ENCODE peak calls at places on chromosomes 16 and 17, in five cellular contexts. X, Q, C, S and V are unnamed samples.

GRCh38 chr17:56096026-56096807 is 57.1 kb upstream of the ANKFN1 start:
- DNase-seq in X (no peak), Q (no peak), C (no peak), S (no peak), V (no peak)

GRCh38 chr17:46194393-46195216 is 1.4 kb upstream of the KANSL1 start:
- DNase-seq in X (no peak), Q (no peak), C (peak), S (peak), V (no peak)

GRCh38 chr17:41553176-41553575 is 18.7 kb downstream of the KRT9 start:
- DNase-seq in X (no peak), Q (no peak), C (no peak), S (no peak), V (no peak)

GRCh38 chr16:84183911-84184310 is 2.9 kb downstream of the TAF1C start:
- DNase-seq in X (no peak), Q (peak), C (no peak), S (no peak), V (no peak)

GRCh38 chr17:77110006-77110374 is 30.8 kb upstream of the SEC14L1 start:
- DNase-seq in X (peak), Q (no peak), C (peak), S (no peak), V (no peak)

GRCh38 chr17:58117382-58117781 is 30.8 kb upstream of the OR4D1 start:
- DNase-seq in X (no peak), Q (no peak), C (no peak), S (no peak), V (no peak)

GRCh38 chr17:35083071-35083470 is 19.6 kb upstream of the RFFL start:
- DNase-seq in X (no peak), Q (no peak), C (no peak), S (no peak), V (no peak)

GRCh38 chr17:75808905-75809621 is 24.5 kb downstream of the UNK start:
- DNase-seq in X (peak), Q (no peak), C (peak), S (no peak), V (no peak)

GRCh38 chr17:70527364-70527888 is 358.1 kb downstream of the KCNJ2 start:
- DNase-seq in X (no peak), Q (no peak), C (no peak), S (no peak), V (peak)

GRCh38 chr17:64492481-64493109 is 4.3 kb downstream of the POLG2 start:
- DNase-seq in X (no peak), Q (no peak), C (peak), S (no peak), V (no peak)

GRCh38 chr17:38970128-38970527 is 2.9 kb upstream of the FBXO47 start:
- DNase-seq in X (no peak), Q (no peak), C (no peak), S (no peak), V (no peak)

GRCh38 chr17:21272881-21273839 is 11.4 kb upstream of the MAP2K3 start:
- DNase-seq in X (no peak), Q (no peak), C (no peak), S (no peak), V (no peak)

GRCh38 chr16:90034504-90034903 is 15.2 kb upstream of the DBNDD1 start:
- DNase-seq in X (no peak), Q (no peak), C (no peak), S (no peak), V (no peak)

GRCh38 chr17:82592751-82593589 is 55.3 kb downstream of the WDR45B start:
- DNase-seq in X (peak), Q (peak), C (peak), S (peak), V (peak)

GRCh38 chr17:18025596-18026407 is 13.2 kb downstream of the ATPAF2 start:
- DNase-seq in X (no peak), Q (no peak), C (no peak), S (no peak), V (no peak)

GRCh38 chr17:77783991-77784820 is 174.3 kb upstream of the TNRC6C start:
- DNase-seq in X (no peak), Q (no peak), C (no peak), S (no peak), V (no peak)

GRCh38 chr17:77466140-77466539 is 325.4 kb downstream of the SEC14L1 start:
- DNase-seq in X (no peak), Q (no peak), C (no peak), S (no peak), V (no peak)

GRCh38 chr17:21419299-21420239 is 43.4 kb downstream of the KCNJ12 start:
- DNase-seq in X (no peak), Q (no peak), C (no peak), S (no peak), V (no peak)

GRCh38 chr17:17182601-17183136 is 23.5 kb downstream of the PLD6 start:
- DNase-seq in X (no peak), Q (no peak), C (no peak), S (no peak), V (no peak)

GRCh38 chr17:72656114-72656763 is 436.2 kb downstream of the SLC39A11 start:
- DNase-seq in X (no peak), Q (no peak), C (no peak), S (no peak), V (no peak)

GRCh38 chr17:1985686-1986085 is 39.4 kb downstream of the RTN4RL1 start:
- DNase-seq in X (no peak), Q (no peak), C (no peak), S (no peak), V (no peak)
- H3K4me3 ChIP-seq in X (no peak), Q (no peak), C (no peak), S (no peak), V (no peak)

GRCh38 chr17:7296189-7296861 is 1.9 kb upstream of the YBX2 start:
- DNase-seq in X (peak), Q (peak), C (peak), S (no peak), V (peak)
- H3K4me3 ChIP-seq in X (peak), Q (peak), C (no peak), S (no peak), V (no peak)

GRCh38 chr16:52128407-52128806 is 418.5 kb downstream of the TOX3 start:
- DNase-seq in X (no peak), Q (no peak), C (no peak), S (no peak), V (no peak)
- H3K4me3 ChIP-seq in X (no peak), Q (no peak), C (no peak), S (no peak), V (no peak)

DNA sequence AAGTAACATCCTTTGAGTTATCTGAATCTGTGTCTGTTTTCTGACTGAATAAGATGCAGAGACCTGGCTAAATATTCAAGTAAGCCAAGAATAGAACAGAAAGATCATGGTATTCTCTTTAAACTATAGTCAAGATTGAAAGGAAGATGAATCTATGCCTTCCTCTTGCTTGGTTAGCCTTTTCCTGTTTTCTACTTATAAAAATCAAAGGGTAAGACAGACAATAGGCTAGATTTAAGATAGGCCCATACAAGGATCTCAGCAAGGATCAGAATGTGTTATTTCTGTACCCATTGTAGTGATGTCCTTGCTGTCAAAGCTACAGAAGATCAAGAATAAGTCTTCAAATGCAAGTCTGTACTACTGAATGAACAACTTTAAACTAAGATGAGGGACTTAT is 7.0 kb upstream of the CDR2 start:
- DNase-seq in X (no peak), Q (no peak), C (no peak), S (no peak), V (no peak)
- H3K4me3 ChIP-seq in X (no peak), Q (no peak), C (no peak), S (no peak), V (no peak)

DNA sequence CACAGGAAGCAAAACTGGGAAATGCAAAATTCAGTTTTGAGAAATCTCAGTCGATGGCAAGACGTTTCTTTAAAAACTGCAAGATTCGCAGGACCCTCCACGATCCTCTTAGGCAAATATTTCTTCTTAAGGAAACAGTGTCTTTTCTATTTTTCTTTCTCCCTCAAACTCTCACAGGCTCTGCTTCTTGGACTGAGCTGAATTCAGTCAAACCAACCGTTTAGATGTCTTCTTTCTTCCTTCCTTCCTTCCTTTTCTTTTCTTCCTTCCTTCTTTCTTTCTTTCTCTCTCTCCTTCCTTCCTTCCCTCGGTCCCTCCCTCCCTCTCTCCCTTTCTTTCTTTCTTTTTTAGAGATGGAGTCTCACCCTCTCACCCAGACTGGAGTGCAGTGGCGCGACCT is 67.2 kb upstream of the AXIN2 start:
- DNase-seq in X (no peak), Q (no peak), C (no peak), S (no peak), V (no peak)
- H3K4me3 ChIP-seq in X (no peak), Q (no peak), C (no peak), S (no peak), V (no peak)

DNA sequence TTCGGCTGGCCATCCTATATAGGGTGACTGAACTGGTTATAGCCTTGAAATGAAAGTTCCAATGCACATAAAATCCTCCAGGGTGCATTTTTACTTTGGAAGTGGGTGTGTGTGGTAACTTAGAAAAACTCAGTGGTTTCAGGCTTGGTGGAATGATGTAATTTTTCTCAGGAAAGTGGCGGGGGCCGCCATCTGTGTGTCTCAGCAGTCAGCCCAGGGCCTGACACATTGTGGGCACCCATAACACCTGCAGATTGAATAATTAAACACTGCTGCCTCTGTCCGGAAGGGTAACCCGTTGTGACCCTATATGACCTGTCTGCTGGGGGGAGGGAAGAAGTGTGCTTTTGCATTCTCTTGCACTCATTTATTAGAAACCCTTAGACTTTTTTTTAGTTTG is 2.2 kb upstream of the PDP2 start:
- DNase-seq in X (no peak), Q (no peak), C (no peak), S (no peak), V (no peak)
- H3K4me3 ChIP-seq in X (no peak), Q (no peak), C (no peak), S (no peak), V (no peak)

GRCh38 chr16:47141773-47142468 is 1.8 kb downstream of the NETO2 start:
- DNase-seq in X (peak), Q (peak), C (peak), S (peak), V (peak)

GRCh38 chr16:47143677-47144558 is at the start of gene NETO2:
- DNase-seq in X (peak), Q (peak), C (peak), S (no peak), V (peak)

GRCh38 chr16:47142469-47143328 is 1.0 kb downstream of the NETO2 start:
- DNase-seq in X (no peak), Q (peak), C (peak), S (no peak), V (no peak)

GRCh38 chr16:47144559-47144877 is 773 bp upstream of the NETO2 start:
- DNase-seq in X (no peak), Q (no peak), C (no peak), S (no peak), V (no peak)

GRCh38 chr16:47143329-47143676 is 442 bp downstream of the NETO2 start:
- DNase-seq in X (peak), Q (peak), C (peak), S (no peak), V (peak)
- H3K4me3 ChIP-seq in X (peak), Q (peak), C (peak), S (peak), V (peak)

GRCh38 chr16:67760206-67760605 is 41.1 kb upstream of the GFOD2 start:
- DNase-seq in X (no peak), Q (no peak), C (no peak), S (no peak), V (no peak)

GRCh38 chr16:67762385-67762784 is 43.3 kb upstream of the GFOD2 start:
- DNase-seq in X (no peak), Q (no peak), C (no peak), S (no peak), V (no peak)

GRCh38 chr16:67761924-67762323 is 42.8 kb upstream of the GFOD2 start:
- DNase-seq in X (no peak), Q (no peak), C (no peak), S (no peak), V (no peak)

GRCh38 chr16:67758966-67759365 is 39.9 kb upstream of the GFOD2 start:
- DNase-seq in X (no peak), Q (no peak), C (no peak), S (no peak), V (no peak)

GRCh38 chr16:67760831-67761230 is 41.7 kb upstream of the GFOD2 start:
- DNase-seq in X (no peak), Q (no peak), C (no peak), S (no peak), V (no peak)
- H3K4me3 ChIP-seq in X (no peak), Q (no peak), C (no peak), S (no peak), V (no peak)

DNA sequence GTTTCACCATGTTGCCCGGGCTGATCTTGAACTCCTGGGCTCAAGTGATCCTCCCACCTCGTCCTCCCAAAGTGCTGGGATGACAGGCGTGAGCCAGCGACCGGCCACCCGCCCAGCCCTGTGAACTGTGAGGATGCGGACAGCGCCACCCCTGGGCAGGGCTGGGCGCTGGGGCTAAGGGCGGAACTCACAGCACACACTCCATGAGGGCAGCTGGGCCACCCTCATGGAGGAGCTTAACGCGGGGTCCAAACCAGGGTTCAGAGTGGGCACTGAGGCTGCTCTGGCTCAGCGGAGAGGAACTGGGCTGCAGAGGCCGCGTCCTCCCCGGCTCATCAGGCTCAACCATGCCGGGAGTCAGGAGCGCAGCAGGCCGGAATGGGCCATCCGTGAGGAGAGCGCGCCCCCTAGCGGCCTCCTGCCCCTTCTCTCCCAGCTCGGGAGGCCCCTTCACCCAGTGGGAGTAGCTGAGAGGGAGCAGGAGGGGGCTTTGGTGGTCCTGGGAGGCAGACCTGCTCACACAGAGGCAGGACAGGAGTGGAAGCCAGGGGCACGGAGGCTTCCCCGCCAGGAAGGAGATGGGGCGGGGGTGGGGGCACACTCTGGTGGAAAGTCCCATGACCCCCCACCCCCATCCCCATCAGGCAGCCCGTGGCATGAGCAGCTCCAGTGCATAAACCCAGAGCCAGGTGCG is 13.8 kb downstream of the CORO7 start:
- DNase-seq in X (peak), Q (peak), C (peak), S (no peak), V (peak)
- H3K4me3 ChIP-seq in X (no peak), Q (no peak), C (peak), S (no peak), V (no peak)